ENCODE peak calls at places on chromosome 19, in four cellular contexts. F, Z, W and T are unnamed samples.

GRCh38 chr19:42010245-42011126 is 16.5 kb upstream of the ATP1A3 start:
- DNase-seq in Z (no peak), F (no peak), W (no peak), T (no peak)

GRCh38 chr19:53394522-53394973 is 401 bp upstream of the ZNF765 start:
- DNase-seq in Z (peak), W (peak), F (no peak), T (peak)

GRCh38 chr19:48988860-48989259 is 4.2 kb downstream of the GYS1 start:
- DNase-seq in Z (no peak), F (no peak), W (no peak), T (no peak)

GRCh38 chr19:52691215-52691610 is 43.6 kb downstream of the ZNF611 start:
- DNase-seq in W (no peak), Z (no peak), F (no peak), T (no peak)

GRCh38 chr19:34667349-34668076 is 9.4 kb downstream of the SCGB2B2 start:
- DNase-seq in Z (no peak), F (no peak), W (peak), T (no peak)

GRCh38 chr19:18090545-18091216 is 3.9 kb upstream of the IL12RB1 start:
- DNase-seq in W (no peak), F (peak), Z (no peak), T (no peak)

GRCh38 chr19:35995655-35995993 is 636 bp downstream of the SDHAF1 start:
- DNase-seq in W (peak), Z (no peak), F (peak), T (peak)

GRCh38 chr19:5145521-5146511 is 176.9 kb downstream of the KDM4B start:
- DNase-seq in Z (no peak), W (no peak), F (no peak), T (no peak)

GRCh38 chr19:11265785-11266236 is 3.5 kb upstream of the DOCK6 start:
- DNase-seq in F (peak), Z (no peak), W (peak), T (no peak)

GRCh38 chr19:17311455-17312248 is 2.3 kb downstream of the DDA1 start:
- DNase-seq in W (peak), Z (no peak), F (no peak), T (no peak)

GRCh38 chr19:4089400-4089908 is 22.8 kb upstream of the ZBTB7A start:
- DNase-seq in W (no peak), Z (no peak), F (no peak), T (no peak)

GRCh38 chr19:58182577-58182988 is 278 bp upstream of the ZNF274 start:
- DNase-seq in Z (no peak), W (no peak), F (peak), T (peak)

GRCh38 chr19:18789883-18790565 is 1.1 kb downstream of the COMP start:
- DNase-seq in F (peak), Z (no peak), W (no peak), T (peak)

GRCh38 chr19:37931941-37932655 is 25.1 kb downstream of the SIPA1L3 start:
- DNase-seq in Z (no peak), W (peak), F (no peak), T (no peak)

GRCh38 chr19:7979011-7979410 is 26.4 kb downstream of the ELAVL1 start:
- DNase-seq in Z (no peak), W (no peak), F (no peak), T (no peak)

GRCh38 chr19:6694147-6694815 is 24.3 kb upstream of the TNFSF14 start:
- DNase-seq in F (peak), W (peak), Z (no peak), T (no peak)

GRCh38 chr19:55169136-55169535 is 2.7 kb upstream of the DNAAF3 start:
- DNase-seq in F (no peak), W (no peak), Z (no peak), T (no peak)

GRCh38 chr19:20271215-20271926 is 104.4 kb downstream of the ZNF486 start:
- DNase-seq in W (no peak), Z (no peak), F (no peak), T (no peak)
- TF ChIP-seq TARDBP in W (no peak), Z (no peak), F (no peak), T (no peak)

GRCh38 chr19:15266683-15267082 is 34.4 kb upstream of the EPHX3 start:
- DNase-seq in F (no peak), W (no peak), Z (no peak), T (no peak)
- TF ChIP-seq TARDBP in F (no peak), W (no peak), Z (no peak), T (no peak)

GRCh38 chr19:2609389-2610116 is 92.9 kb downstream of the GNG7 start:
- DNase-seq in Z (peak), F (no peak), W (no peak), T (no peak)
- TF ChIP-seq TARDBP in Z (no peak), F (no peak), W (no peak), T (no peak)

DNA sequence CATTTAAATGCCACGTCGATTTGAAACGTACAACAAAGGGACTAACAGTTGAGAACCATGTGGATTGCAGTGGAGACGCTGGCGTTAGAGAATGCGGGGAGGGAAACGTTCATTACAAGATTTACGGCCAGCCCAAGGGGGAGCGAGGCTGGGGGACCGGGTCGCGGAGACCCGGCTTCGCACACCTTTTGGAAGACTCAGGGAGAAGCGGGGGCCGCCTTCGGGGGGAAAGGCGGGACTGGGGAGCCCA is 20.8 kb upstream of the OR10H1 start:
- DNase-seq in W (no peak), Z (no peak), F (no peak), T (no peak)
- TF ChIP-seq TARDBP in W (no peak), Z (no peak), F (no peak), T (no peak)

GRCh38 chr19:2478324-2478755 is 2.4 kb downstream of the GADD45B start:
- DNase-seq in F (no peak), Z (no peak), W (no peak), T (no peak)
- TF ChIP-seq TARDBP in F (no peak), Z (peak), W (no peak), T (no peak)

GRCh38 chr19:50710612-50711011 is 9.0 kb downstream of the SHANK1 start:
- DNase-seq in W (no peak), Z (no peak), F (no peak), T (no peak)

GRCh38 chr19:50706387-50706786 is 13.2 kb downstream of the SHANK1 start:
- DNase-seq in F (no peak), Z (no peak), W (no peak), T (no peak)

GRCh38 chr19:50705422-50706019 is 14.1 kb downstream of the SHANK1 start:
- DNase-seq in W (peak), F (peak), Z (peak), T (peak)

GRCh38 chr19:50710094-50710493 is 9.5 kb downstream of the SHANK1 start:
- DNase-seq in Z (no peak), F (no peak), W (no peak), T (no peak)

DNA sequence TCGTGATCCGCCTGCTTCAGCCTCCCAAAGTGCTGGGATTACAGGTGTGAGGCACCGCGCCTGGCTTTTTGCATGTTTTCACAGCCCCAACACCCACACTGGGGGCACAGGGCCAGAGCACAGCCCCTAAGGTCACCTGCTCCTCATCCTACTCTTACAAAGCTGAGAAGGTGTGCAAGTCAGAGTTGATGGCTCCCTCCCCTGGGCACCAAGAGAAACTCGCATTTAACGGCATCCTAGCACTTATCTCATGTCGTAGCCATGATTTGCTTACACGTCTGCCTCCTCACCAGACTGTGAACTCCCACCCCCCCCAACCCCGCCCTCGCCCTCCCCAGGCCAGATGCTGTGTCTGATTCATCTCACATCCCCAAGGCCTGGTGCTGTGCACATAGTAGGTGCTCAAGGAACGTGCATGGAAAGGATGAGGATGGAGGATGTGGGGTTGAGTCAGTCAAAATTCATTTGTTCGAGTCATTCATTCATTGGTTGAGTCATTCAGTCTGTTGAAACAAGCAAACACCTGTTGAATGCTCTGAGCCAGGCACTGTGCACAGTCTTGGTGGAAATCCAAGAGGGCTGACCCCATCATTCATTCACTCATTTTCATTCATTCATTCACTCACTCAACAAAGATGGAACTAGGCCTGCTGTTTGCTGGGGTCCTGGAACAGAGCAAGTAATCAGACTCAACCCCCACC is 11.3 kb downstream of the SHANK1 start:
- DNase-seq in F (no peak), Z (no peak), W (no peak), T (no peak)
- TF ChIP-seq TARDBP in F (no peak), Z (no peak), W (no peak), T (no peak)

GRCh38 chr19:280541-281007 is 10.6 kb downstream of the PLPP2 start:
- DNase-seq in F (no peak), W (no peak), Z (no peak), T (no peak)
- TF ChIP-seq TARDBP in F (no peak), W (no peak), Z (no peak), T (no peak)